ENCODE peak calls at places on chromosome 15, in ten cellular contexts. One of them, this sample, is unnamed.

GRCh38 chr15:101003076-101003475 is 83.9 kb downstream of the LRRK1 start:
- DNase-seq in iris pigment epithelial cell: no peak
- DNase-seq in activated CD8-positive, alpha-beta T cell treated with anti-CD3 and anti-CD28 coated beads for 36 hours: no peak
- DNase-seq in GM13976: no peak
- DNase-seq in NCI-H82: no peak
- DNase-seq in heart right ventricle: peak; percentile 1
- DNase-seq in amniotic stem cell: no peak
- DNase-seq in SW480: no peak
- DNase-seq in dorsolateral prefrontal cortex: no peak
- DNase-seq in C1 segment of cervical spinal cord: no peak
- DNase-seq in this sample: no peak

GRCh38 chr15:94610069-94610863 is 378.9 kb downstream of the MCTP2 start:
- DNase-seq in C1 segment of cervical spinal cord: no peak
- DNase-seq in amniotic stem cell: no peak
- DNase-seq in iris pigment epithelial cell: no peak
- DNase-seq in heart right ventricle: no peak
- DNase-seq in dorsolateral prefrontal cortex: no peak
- DNase-seq in SW480: no peak
- DNase-seq in NCI-H82: no peak
- DNase-seq in activated CD8-positive, alpha-beta T cell treated with anti-CD3 and anti-CD28 coated beads for 36 hours: no peak
- DNase-seq in GM13976: no peak
- DNase-seq in this sample: no peak

GRCh38 chr15:36152961-36153360 is 426.5 kb upstream of the CDIN1 start:
- DNase-seq in NCI-H82: no peak
- DNase-seq in C1 segment of cervical spinal cord: no peak
- DNase-seq in dorsolateral prefrontal cortex: no peak
- DNase-seq in heart right ventricle: no peak
- DNase-seq in amniotic stem cell: no peak
- DNase-seq in iris pigment epithelial cell: no peak
- DNase-seq in GM13976: no peak
- DNase-seq in SW480: no peak
- DNase-seq in activated CD8-positive, alpha-beta T cell treated with anti-CD3 and anti-CD28 coated beads for 36 hours: no peak
- DNase-seq in this sample: no peak

GRCh38 chr15:60126661-60127060 is 122.5 kb downstream of the FOXB1 start:
- DNase-seq in heart right ventricle: no peak
- DNase-seq in NCI-H82: no peak
- DNase-seq in iris pigment epithelial cell: no peak
- DNase-seq in dorsolateral prefrontal cortex: no peak
- DNase-seq in GM13976: no peak
- DNase-seq in amniotic stem cell: no peak
- DNase-seq in SW480: no peak
- DNase-seq in activated CD8-positive, alpha-beta T cell treated with anti-CD3 and anti-CD28 coated beads for 36 hours: no peak
- DNase-seq in C1 segment of cervical spinal cord: no peak
- DNase-seq in this sample: no peak

GRCh38 chr15:41199470-41199869 is 31.1 kb downstream of the EXD1 start:
- DNase-seq in NCI-H82: no peak
- DNase-seq in heart right ventricle: no peak
- DNase-seq in SW480: no peak
- DNase-seq in amniotic stem cell: no peak
- DNase-seq in dorsolateral prefrontal cortex: no peak
- DNase-seq in GM13976: no peak
- DNase-seq in iris pigment epithelial cell: no peak
- DNase-seq in C1 segment of cervical spinal cord: no peak
- DNase-seq in activated CD8-positive, alpha-beta T cell treated with anti-CD3 and anti-CD28 coated beads for 36 hours: no peak
- DNase-seq in this sample: no peak

GRCh38 chr15:73467758-73468157 is 24.8 kb downstream of the REC114 start:
- DNase-seq in iris pigment epithelial cell: no peak
- DNase-seq in amniotic stem cell: no peak
- DNase-seq in C1 segment of cervical spinal cord: no peak
- DNase-seq in SW480: no peak
- DNase-seq in GM13976: no peak
- DNase-seq in heart right ventricle: no peak
- DNase-seq in dorsolateral prefrontal cortex: no peak
- DNase-seq in NCI-H82: no peak
- DNase-seq in activated CD8-positive, alpha-beta T cell treated with anti-CD3 and anti-CD28 coated beads for 36 hours: no peak
- DNase-seq in this sample: no peak

GRCh38 chr15:50330921-50331320 is 24.1 kb downstream of the GABPB1 start:
- DNase-seq in amniotic stem cell: no peak
- DNase-seq in activated CD8-positive, alpha-beta T cell treated with anti-CD3 and anti-CD28 coated beads for 36 hours: no peak
- DNase-seq in heart right ventricle: no peak
- DNase-seq in dorsolateral prefrontal cortex: no peak
- DNase-seq in SW480: no peak
- DNase-seq in GM13976: peak; percentile 30
- DNase-seq in C1 segment of cervical spinal cord: no peak
- DNase-seq in iris pigment epithelial cell: peak; percentile 26
- DNase-seq in NCI-H82: peak; percentile 29
- DNase-seq in this sample: no peak

GRCh38 chr15:67731112-67731761 is 94.1 kb upstream of the SKOR1 start:
- DNase-seq in dorsolateral prefrontal cortex: no peak
- DNase-seq in iris pigment epithelial cell: peak; percentile 19
- DNase-seq in GM13976: no peak
- DNase-seq in SW480: no peak
- DNase-seq in C1 segment of cervical spinal cord: no peak
- DNase-seq in activated CD8-positive, alpha-beta T cell treated with anti-CD3 and anti-CD28 coated beads for 36 hours: no peak
- DNase-seq in NCI-H82: peak; percentile 4
- DNase-seq in amniotic stem cell: no peak
- DNase-seq in heart right ventricle: no peak
- DNase-seq in this sample: no peak

GRCh38 chr15:66156310-66156975 is 97.1 kb downstream of the MEGF11 start:
- DNase-seq in SW480: no peak
- DNase-seq in NCI-H82: no peak
- DNase-seq in C1 segment of cervical spinal cord: no peak
- DNase-seq in heart right ventricle: no peak
- DNase-seq in dorsolateral prefrontal cortex: no peak
- DNase-seq in GM13976: no peak
- DNase-seq in amniotic stem cell: no peak
- DNase-seq in activated CD8-positive, alpha-beta T cell treated with anti-CD3 and anti-CD28 coated beads for 36 hours: no peak
- DNase-seq in iris pigment epithelial cell: no peak
- DNase-seq in this sample: no peak